ENCODE peak calls at places on chromosomes 2 and 18, in four cellular contexts. Y is colonic mucosa, H is brain microvascular endothelial cell, E is cardiac muscle cell. I is an unnamed sample.

GRCh38 chr2:205280630-205281225 is 401.6 kb upstream of the NRP2 start:
- DNase-seq in Y (no peak), H (no peak), E (no peak), I (no peak)

GRCh38 chr2:74984017-74984416 is 25.6 kb downstream of the POLE4 start:
- DNase-seq in Y (no peak), H (no peak), E (no peak), I (no peak)

GRCh38 chr2:71607490-71607889 is 154.1 kb downstream of the DYSF start:
- DNase-seq in Y (no peak), H (no peak), E (no peak), I (no peak)

GRCh38 chr2:74619651-74620297 is 28.4 kb downstream of the M1AP start:
- DNase-seq in Y (no peak), H (no peak), E (no peak), I (no peak)

GRCh38 chr2:32436150-32436549 is 79.3 kb downstream of the BIRC6 start:
- DNase-seq in Y (no peak), H (peak), E (no peak), I (no peak)

GRCh38 chr2:160491922-160492371 is 1.7 kb downstream of the RBMS1 start:
- DNase-seq in Y (no peak), H (peak), E (no peak), I (no peak)

GRCh38 chr2:223952280-223952968 is 4.8 kb upstream of the MRPL44 start:
- DNase-seq in Y (no peak), H (no peak), E (no peak), I (no peak)

GRCh38 chr2:204967199-204967995 is 422.1 kb downstream of the PARD3B start:
- DNase-seq in Y (no peak), H (no peak), E (no peak), I (no peak)

GRCh38 chr2:65204461-65205230 is 23.0 kb upstream of the ACTR2 start:
- DNase-seq in Y (no peak), H (no peak), E (peak), I (no peak)

GRCh38 chr2:127277028-127277427 is 16.9 kb downstream of the ERCC3 start:
- DNase-seq in Y (no peak), H (peak), E (no peak), I (no peak)

GRCh38 chr2:127279781-127280180 is 14.2 kb downstream of the ERCC3 start:
- DNase-seq in Y (no peak), H (no peak), E (no peak), I (no peak)

GRCh38 chr2:127275356-127275755 is 18.6 kb downstream of the ERCC3 start:
- DNase-seq in Y (no peak), H (no peak), E (no peak), I (no peak)

GRCh38 chr2:127278959-127279358 is 15.0 kb downstream of the ERCC3 start:
- DNase-seq in Y (no peak), H (no peak), E (no peak), I (no peak)

DNA sequence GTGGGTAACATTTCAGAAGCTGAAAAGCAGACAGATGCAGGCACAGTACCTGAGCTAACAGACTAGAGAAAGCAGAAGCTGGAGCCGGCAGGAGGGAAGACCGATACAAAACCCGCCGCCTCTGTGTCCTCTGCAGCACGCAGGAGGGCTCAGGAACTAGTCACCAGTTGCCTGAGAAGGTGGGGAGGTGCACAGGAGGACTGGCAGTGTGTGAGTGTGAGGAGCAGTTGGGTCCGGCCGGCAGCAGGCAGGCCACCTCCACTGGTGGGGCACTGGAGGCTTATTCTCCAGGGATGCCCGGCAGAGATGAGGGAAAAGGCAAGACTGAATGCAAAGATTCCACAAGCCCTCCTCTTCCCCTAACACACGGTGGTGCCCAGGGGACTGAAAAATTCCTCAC is 18.2 kb downstream of the ERCC3 start:
- DNase-seq in Y (no peak), H (no peak), E (no peak), I (no peak)
- H3K27ac ChIP-seq in Y (no peak), H (no peak), E (no peak), I (no peak)

GRCh38 chr2:15485949-15486348 is 75.2 kb downstream of the NBAS start:
- DNase-seq in Y (no peak), H (no peak), E (no peak), I (no peak)
- H3K27ac ChIP-seq in Y (no peak), H (no peak), E (no peak), I (no peak)

GRCh38 chr2:189409136-189409535 is 32.1 kb upstream of the WDR75 start:
- DNase-seq in Y (no peak), H (peak), E (no peak), I (no peak)
- H3K27ac ChIP-seq in Y (no peak), H (peak), E (no peak), I (no peak)

GRCh38 chr18:57771626-57772025 is 31.5 kb downstream of the ATP8B1 start:
- DNase-seq in Y (no peak), H (no peak), E (no peak), I (no peak)

GRCh38 chr18:57772387-57772799 is 30.7 kb downstream of the ATP8B1 start:
- DNase-seq in Y (peak), H (no peak), E (no peak), I (no peak)

GRCh38 chr18:57776767-57777166 is 26.3 kb downstream of the ATP8B1 start:
- DNase-seq in Y (no peak), H (no peak), E (no peak), I (no peak)

GRCh38 chr18:57776354-57776753 is 26.8 kb downstream of the ATP8B1 start:
- DNase-seq in Y (no peak), H (no peak), E (no peak), I (no peak)

GRCh38 chr18:57775937-57776336 is 27.2 kb downstream of the ATP8B1 start:
- DNase-seq in Y (no peak), H (no peak), E (no peak), I (no peak)
- H3K27ac ChIP-seq in Y (peak), H (no peak), E (no peak), I (no peak)

GRCh38 chr18:79395761-79396404 is at the start of gene NFATC1:
- DNase-seq in Y (peak), H (peak), E (peak), I (no peak)
- H3K27ac ChIP-seq in Y (peak), H (no peak), E (no peak), I (peak)

GRCh38 chr2:100818606-100819364 is 1.2 kb upstream of the NPAS2 start:
- DNase-seq in Y (peak), H (peak), E (peak), I (no peak)
- H3K27ac ChIP-seq in Y (peak), H (peak), E (no peak), I (peak)

I was measured in substantia nigra.